ENCODE peak calls at places on chromosomes 13 and 19, in nine cellular contexts. E is germinal center; S is NCI-H748 treated with DMSO at 0.1 percent for 48 hours; K is neural crest cell; A is GOT3; N is nucleus accumbens; J is activated CD4-positive, alpha-beta T cell treated with anti-CD3 and anti-CD28 coated beads for 36 hours; V is HuH-7; D is hippocampal formation. G is an unnamed sample.

GRCh38 chr19:16608290-16608704 is 19.7 kb downstream of the MED26 start:
- DNase-seq in K (no peak), E (no peak), D (no peak), J (peak), V (no peak), S (no peak), N (no peak), A (no peak), G (peak)

GRCh38 chr13:93700115-93700514 is 473.5 kb downstream of the GPC6 start:
- DNase-seq in A (no peak), D (no peak), J (no peak), S (no peak), N (no peak), K (no peak), E (no peak), V (no peak), G (peak)

GRCh38 chr19:47122359-47123335 is 8.0 kb upstream of the SAE1 start:
- DNase-seq in D (no peak), K (no peak), V (no peak), S (no peak), J (no peak), E (no peak), A (no peak), N (no peak), G (peak)

GRCh38 chr13:21580736-21581135 is 23.2 kb downstream of the MICU2 start:
- DNase-seq in K (no peak), N (no peak), D (no peak), J (no peak), S (no peak), E (no peak), V (no peak), A (no peak), G (no peak)

GRCh38 chr13:34044660-34045080 is 226.7 kb downstream of the RFC3 start:
- DNase-seq in N (no peak), A (no peak), E (no peak), V (no peak), K (no peak), J (no peak), D (no peak), S (no peak), G (peak)

GRCh38 chr13:44899967-44900366 is 89.3 kb downstream of the NUFIP1 start:
- DNase-seq in N (no peak), K (no peak), V (no peak), J (no peak), S (peak), A (no peak), D (no peak), E (no peak), G (peak)

GRCh38 chr19:17500447-17501198 is 10.8 kb upstream of the PGLS start:
- DNase-seq in E (no peak), S (no peak), K (no peak), J (no peak), V (no peak), D (no peak), N (no peak), A (no peak), G (no peak)

GRCh38 chr19:45442927-45443461 is 19.3 kb upstream of the ERCC1 start:
- DNase-seq in V (no peak), N (no peak), K (peak), E (peak), A (no peak), S (no peak), D (no peak), J (peak), G (peak)

GRCh38 chr13:99367663-99368448 is 60.7 kb upstream of the GPR183 start:
- DNase-seq in K (no peak), J (peak), S (no peak), N (no peak), E (no peak), D (no peak), V (no peak), A (no peak), G (no peak)

GRCh38 chr19:43759515-43759914 is 4.8 kb upstream of the SMG9 start:
- DNase-seq in N (no peak), A (no peak), V (no peak), S (no peak), D (no peak), K (no peak), E (no peak), J (no peak), G (no peak)

GRCh38 chr19:45769821-45770191 is 754 bp upstream of the SIX5 start:
- DNase-seq in S (no peak), N (no peak), A (no peak), J (peak), D (peak), K (no peak), E (peak), V (no peak), G (peak)

GRCh38 chr13:95236774-95237173 is 64.5 kb downstream of the ABCC4 start:
- DNase-seq in V (no peak), N (no peak), A (no peak), D (no peak), J (no peak), K (no peak), S (no peak), E (no peak), G (no peak)

GRCh38 chr13:44108345-44108858 is 228.7 kb downstream of the LACC1 start:
- DNase-seq in J (no peak), V (peak), K (no peak), E (no peak), A (no peak), D (no peak), N (no peak), S (no peak), G (peak)

GRCh38 chr13:63435668-63436275 is 2020.1 kb upstream of the PCDH20 start:
- DNase-seq in S (no peak), K (no peak), A (no peak), E (no peak), V (no peak), N (no peak), D (no peak), J (peak), G (peak)

GRCh38 chr19:29381353-29382203 is 144.2 kb upstream of the VSTM2B start:
- DNase-seq in V (no peak), K (no peak), A (no peak), E (no peak), S (no peak), J (no peak), N (no peak), D (no peak), G (no peak)

GRCh38 chr13:25846227-25846984 is 205.4 kb downstream of the SHISA2 start:
- DNase-seq in K (no peak), A (no peak), E (no peak), J (no peak), V (no peak), D (no peak), S (no peak), N (no peak), G (peak)

GRCh38 chr13:28429685-28430290 is 65.1 kb downstream of the FLT1 start:
- DNase-seq in V (no peak), K (no peak), N (no peak), J (no peak), S (peak), A (no peak), E (peak), D (no peak), G (peak)

GRCh38 chr19:50003254-50003788 is 21.9 kb downstream of the VRK3 start:
- DNase-seq in D (no peak), S (no peak), K (no peak), V (no peak), A (no peak), J (no peak), E (no peak), N (no peak), G (no peak)

GRCh38 chr19:8363803-8364771 is at the start of gene ANGPTL4:
- DNase-seq in E (no peak), V (peak), J (peak), D (peak), A (peak), K (peak), S (no peak), N (peak), G (peak)

GRCh38 chr13:30235206-30235605 is 72.1 kb downstream of the KATNAL1 start:
- DNase-seq in D (no peak), K (no peak), S (no peak), N (no peak), V (no peak), J (no peak), A (no peak), E (no peak), G (no peak)

GRCh38 chr13:74243637-74244526 is 109.7 kb upstream of the KLF12 start:
- DNase-seq in D (no peak), V (no peak), E (no peak), S (no peak), K (no peak), J (peak), N (no peak), A (no peak), G (peak)

GRCh38 chr19:55563261-55563690 is 17.4 kb downstream of the ZNF579 start:
- DNase-seq in K (no peak), S (peak), E (no peak), N (no peak), A (no peak), J (no peak), D (no peak), V (no peak), G (no peak)

GRCh38 chr19:43527860-43528622 is 1.0 kb upstream of the ETHE1 start:
- DNase-seq in J (peak), E (no peak), S (peak), N (no peak), A (no peak), V (no peak), K (no peak), D (no peak), G (peak)

GRCh38 chr13:110387451-110388140 is 80.5 kb downstream of the COL4A2 start:
- DNase-seq in J (peak), D (no peak), N (no peak), A (no peak), V (no peak), E (no peak), S (no peak), K (no peak), G (peak)

GRCh38 chr13:98847780-98848179 is 95.3 kb upstream of the SLC15A1 start:
- DNase-seq in J (no peak), A (no peak), S (no peak), V (no peak), E (no peak), D (no peak), N (no peak), K (no peak), G (no peak)

GRCh38 chr13:23921451-23921888 is 24.2 kb upstream of the C1QTNF9B start:
- DNase-seq in J (no peak), K (peak), A (no peak), E (no peak), S (peak), N (no peak), V (peak), D (peak), G (peak)

GRCh38 chr13:27665333-27665732 is 43.6 kb downstream of the POLR1D start:
- DNase-seq in J (no peak), V (no peak), A (no peak), N (no peak), K (no peak), S (no peak), E (no peak), D (no peak), G (no peak)

GRCh38 chr13:98978280-98978679 is 416 bp upstream of the DOCK9 start:
- DNase-seq in V (no peak), E (no peak), D (no peak), N (no peak), A (no peak), S (no peak), J (no peak), K (no peak), G (peak)

GRCh38 chr13:93259527-93260080 is 33.0 kb downstream of the GPC6 start:
- DNase-seq in A (no peak), N (no peak), S (no peak), E (no peak), K (no peak), V (no peak), D (no peak), J (no peak), G (no peak)

GRCh38 chr13:43331676-43332075 is 308.3 kb downstream of the DNAJC15 start:
- DNase-seq in V (no peak), N (no peak), A (no peak), K (no peak), E (no peak), D (peak), S (no peak), J (no peak), G (peak)

GRCh38 chr13:84296386-84296785 is 414.1 kb upstream of the SLITRK1 start:
- DNase-seq in D (no peak), A (no peak), J (no peak), V (no peak), K (no peak), N (no peak), S (no peak), E (no peak), G (no peak)

GRCh38 chr19:43594710-43595604 is 977 bp downstream of the IRGQ start:
- DNase-seq in K (peak), N (peak), V (peak), D (peak), J (peak), S (peak), E (peak), A (no peak), G (peak)

GRCh38 chr13:99974939-99975561 is 3.5 kb upstream of the ZIC5 start:
- DNase-seq in N (no peak), E (no peak), J (no peak), K (no peak), V (no peak), D (no peak), A (no peak), S (no peak), G (no peak)

GRCh38 chr19:31111741-31112140 is 237.5 kb downstream of the TSHZ3 start:
- DNase-seq in E (no peak), D (no peak), J (no peak), A (no peak), K (no peak), V (no peak), S (no peak), N (no peak), G (no peak)

GRCh38 chr13:84658881-84659661 is 776.8 kb upstream of the SLITRK1 start:
- DNase-seq in V (no peak), D (no peak), K (no peak), J (no peak), E (no peak), A (no peak), S (no peak), N (no peak), G (peak)